ENCODE peak calls at places on chromosomes 12 and 14, in six cellular contexts. Y is heart right ventricle, H is GM23248, M is bronchial epithelial cell, K is lower leg skin, Z is A549. U is an unnamed sample.

GRCh38 chr12:122026706-122027328 is 5.1 kb downstream of the BCL7A start:
- DNase-seq in Y (no peak), H (no peak), M (no peak), K (no peak), Z (no peak), U (no peak)

GRCh38 chr12:45458854-45459807 is 243.2 kb downstream of the ANO6 start:
- DNase-seq in Y (no peak), H (peak), M (no peak), K (no peak), Z (no peak), U (no peak)

GRCh38 chr14:74645244-74645643 is 33.2 kb upstream of the LTBP2 start:
- DNase-seq in Y (no peak), H (no peak), M (no peak), K (no peak), Z (no peak), U (no peak)

GRCh38 chr14:94284221-94284620 is 8.8 kb downstream of the SERPINA10 start:
- DNase-seq in Y (no peak), H (no peak), M (no peak), K (no peak), Z (no peak), U (no peak)

GRCh38 chr12:53969588-53970259 is 3.2 kb upstream of the HOXC11 start:
- DNase-seq in Y (no peak), H (no peak), M (no peak), K (no peak), Z (no peak), U (no peak)

GRCh38 chr14:73757381-73757780 is 43.2 kb upstream of the PNMA1 start:
- DNase-seq in Y (no peak), H (no peak), M (no peak), K (no peak), Z (no peak), U (no peak)

GRCh38 chr12:75953312-75953906 is 78.2 kb downstream of the PHLDA1 start:
- DNase-seq in Y (no peak), H (peak), M (peak), K (no peak), Z (peak), U (peak)

GRCh38 chr12:81874166-81874565 is 115.0 kb upstream of the PPFIA2 start:
- DNase-seq in Y (no peak), H (no peak), M (no peak), K (no peak), Z (no peak), U (no peak)

GRCh38 chr12:93883436-93884154 is 206.4 kb downstream of the CRADD start:
- DNase-seq in Y (no peak), H (peak), M (peak), K (no peak), Z (no peak), U (peak)

GRCh38 chr12:94973202-94973601 is 30.3 kb downstream of the NDUFA12 start:
- DNase-seq in Y (no peak), H (no peak), M (no peak), K (no peak), Z (no peak), U (peak)

GRCh38 chr12:93434305-93434704 is 7.4 kb downstream of the UBE2N start:
- DNase-seq in Y (no peak), H (peak), M (no peak), K (no peak), Z (no peak), U (no peak)

GRCh38 chr14:100709252-100709955 is 17.3 kb upstream of the DLK1 start:
- DNase-seq in Y (peak), H (peak), M (no peak), K (no peak), Z (peak), U (no peak)

GRCh38 chr14:72590577-72590976 is 303.3 kb downstream of the DPF3 start:
- DNase-seq in Y (no peak), H (no peak), M (no peak), K (no peak), Z (no peak), U (no peak)

GRCh38 chr12:94427520-94428381 is 31.9 kb downstream of the CEP83 start:
- DNase-seq in Y (no peak), H (peak), M (no peak), K (no peak), Z (no peak), U (peak)

GRCh38 chr14:25090716-25091454 is 40.9 kb upstream of the STXBP6 start:
- DNase-seq in Y (no peak), H (peak), M (peak), K (no peak), Z (no peak), U (no peak)

GRCh38 chr12:54977155-54977554 is 7.4 kb downstream of the TESPA1 start:
- DNase-seq in Y (no peak), H (peak), M (peak), K (no peak), Z (no peak), U (peak)

GRCh38 chr12:27822076-27822712 is 42.2 kb upstream of the MANSC4 start:
- DNase-seq in Y (no peak), H (peak), M (peak), K (no peak), Z (no peak), U (no peak)

GRCh38 chr12:32139064-32139421 is 32.4 kb downstream of the BICD1 start:
- DNase-seq in Y (no peak), H (peak), M (no peak), K (no peak), Z (no peak), U (no peak)

GRCh38 chr12:126506426-126507182 is 1441.4 kb downstream of the AACS start:
- DNase-seq in Y (no peak), H (no peak), M (no peak), K (no peak), Z (no peak), U (no peak)

GRCh38 chr14:21498540-21499526 is 12.3 kb downstream of the METTL3 start:
- DNase-seq in Y (no peak), H (peak), M (peak), K (no peak), Z (peak), U (peak)

GRCh38 chr12:75427491-75427890 is 36.6 kb downstream of the GLIPR1L2 start:
- DNase-seq in Y (no peak), H (no peak), M (no peak), K (no peak), Z (no peak), U (no peak)

DNA sequence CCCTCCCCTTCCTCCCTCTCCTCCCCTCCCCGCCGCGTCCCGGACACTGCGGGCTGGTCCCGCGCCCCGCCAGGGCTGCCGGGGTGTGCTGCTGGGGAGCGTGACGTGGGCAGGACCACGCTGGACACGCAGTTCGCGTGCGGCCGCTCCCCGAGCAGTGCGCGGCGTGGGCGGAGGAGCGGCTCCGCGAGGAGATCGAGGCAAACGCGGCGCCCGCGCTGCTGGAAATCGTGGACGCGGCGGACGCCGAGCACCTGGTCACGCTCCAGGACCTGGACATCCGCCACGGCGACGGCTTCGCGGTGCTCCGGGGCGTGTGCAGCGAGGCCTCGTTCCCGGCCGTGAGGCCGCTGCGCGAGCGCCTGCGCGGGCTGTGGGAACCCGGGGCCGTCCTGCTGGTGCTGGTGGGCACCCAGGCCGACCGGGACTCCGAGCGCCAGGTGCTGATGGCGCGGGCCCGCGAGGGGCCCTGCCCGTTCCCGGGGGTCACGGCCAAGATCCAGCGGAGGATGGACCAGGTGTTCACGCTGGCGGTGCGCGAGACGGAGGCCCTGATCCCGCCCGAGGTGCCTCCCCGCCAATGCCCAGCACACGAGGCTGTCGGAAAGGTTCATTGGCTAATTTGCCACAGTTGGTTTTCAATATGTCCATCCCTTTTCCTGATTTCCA is 84.3 kb downstream of the TNFAIP2 start:
- DNase-seq in Y (peak), H (peak), M (no peak), K (no peak), Z (no peak), U (no peak)
- H3K4me3 ChIP-seq in Y (peak), H (peak), M (peak), K (peak), Z (no peak), U (peak)

DNA sequence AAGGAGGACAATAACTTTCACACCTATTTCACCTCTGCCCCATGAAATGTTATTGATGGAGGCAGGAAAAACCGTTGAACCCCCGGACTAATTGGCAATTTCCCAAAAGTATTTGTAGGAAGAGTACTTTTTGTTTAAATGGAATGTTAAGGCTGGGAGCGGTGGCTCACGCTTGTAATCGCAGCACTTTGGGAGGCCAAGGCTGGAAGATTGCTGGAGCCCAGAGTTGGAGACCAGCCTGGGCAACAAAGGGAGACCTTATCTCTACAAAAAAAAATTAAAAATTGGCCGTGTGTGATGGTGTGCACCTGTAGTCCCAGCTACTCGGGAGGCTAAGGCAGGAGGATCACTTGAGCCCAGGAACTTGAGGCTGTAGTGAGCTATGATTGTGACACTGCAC is 26.0 kb upstream of the SPTLC2 start:
- DNase-seq in Y (no peak), H (no peak), M (no peak), K (no peak), Z (no peak), U (no peak)
- H3K4me3 ChIP-seq in Y (no peak), H (peak), M (no peak), K (no peak), Z (no peak), U (no peak)

GRCh38 chr12:48978741-48979601 is 849 bp downstream of the WNT1 start:
- DNase-seq in Y (no peak), H (no peak), M (no peak), K (no peak), Z (no peak), U (no peak)
- H3K4me3 ChIP-seq in Y (peak), H (peak), M (no peak), K (no peak), Z (peak), U (no peak)

GRCh38 chr14:68667313-68667791 is 125.5 kb downstream of the ZFP36L1 start:
- DNase-seq in Y (no peak), H (peak), M (no peak), K (no peak), Z (no peak), U (peak)

GRCh38 chr14:68665116-68665515 is 127.8 kb downstream of the ZFP36L1 start:
- DNase-seq in Y (no peak), H (peak), M (no peak), K (no peak), Z (no peak), U (no peak)

GRCh38 chr14:68665792-68666195 is 127.1 kb downstream of the ZFP36L1 start:
- DNase-seq in Y (no peak), H (no peak), M (no peak), K (no peak), Z (no peak), U (no peak)

GRCh38 chr14:68666899-68667298 is 126.0 kb downstream of the ZFP36L1 start:
- DNase-seq in Y (no peak), H (no peak), M (no peak), K (no peak), Z (no peak), U (no peak)

DNA sequence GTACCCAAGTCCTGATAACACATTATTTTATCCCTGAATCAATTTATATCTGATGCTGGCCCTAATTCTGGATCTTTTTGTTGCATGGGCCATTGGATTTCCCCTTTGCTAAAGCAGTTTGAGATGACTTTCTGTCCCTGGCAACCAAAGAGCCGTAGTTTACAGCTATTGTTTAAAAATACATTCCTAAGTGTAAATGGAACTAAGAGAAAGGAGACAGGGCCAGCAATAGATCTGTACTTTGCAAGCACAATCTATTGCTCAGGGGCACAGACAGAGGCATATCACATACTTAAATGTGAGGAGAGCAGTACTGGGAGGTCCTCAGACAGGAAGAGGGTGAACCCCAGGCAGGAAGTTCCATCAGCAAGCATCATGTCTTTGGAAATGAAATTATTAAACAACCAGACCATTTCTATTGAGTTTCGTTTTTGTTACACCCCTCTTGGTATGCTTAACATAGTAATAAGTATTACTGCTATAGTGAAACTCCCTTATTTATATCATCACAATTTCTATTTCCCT is 126.6 kb downstream of the ZFP36L1 start:
- DNase-seq in Y (no peak), H (peak), M (no peak), K (no peak), Z (no peak), U (no peak)
- H3K4me3 ChIP-seq in Y (no peak), H (no peak), M (no peak), K (no peak), Z (no peak), U (no peak)